ENCODE peak calls at places on chromosome 2, in five cellular contexts. One of them, this sample, is unnamed.

GRCh38 chr2:101238930-101239759 is 13.5 kb upstream of the CNOT11 start:
- DNase-seq in IMR-90: no peak
- DNase-seq in left cardiac atrium: no peak
- DNase-seq in pons: no peak
- DNase-seq in small intestine: peak; percentile 92
- DNase-seq in this sample: peak; percentile 83

GRCh38 chr2:95700554-95700953 is 108.8 kb downstream of the TRIM43 start:
- DNase-seq in small intestine: no peak
- DNase-seq in IMR-90: no peak
- DNase-seq in pons: peak; percentile 53
- DNase-seq in left cardiac atrium: no peak
- DNase-seq in this sample: no peak

GRCh38 chr2:46737577-46737976 is 178.0 kb downstream of the MCFD2 start:
- DNase-seq in small intestine: peak; percentile 54
- DNase-seq in left cardiac atrium: no peak
- DNase-seq in IMR-90: peak; percentile 80
- DNase-seq in pons: no peak
- DNase-seq in this sample: peak; percentile 29

GRCh38 chr2:134372611-134373131 is 118.8 kb downstream of the MGAT5 start:
- DNase-seq in pons: peak; percentile 51
- DNase-seq in left cardiac atrium: peak; percentile 60
- DNase-seq in small intestine: no peak
- DNase-seq in IMR-90: peak; percentile 94
- DNase-seq in this sample: peak; percentile 28

GRCh38 chr2:48356701-48357322 is 173.1 kb upstream of the STON1 start:
- DNase-seq in IMR-90: peak; percentile 73
- DNase-seq in small intestine: peak; percentile 33
- DNase-seq in left cardiac atrium: no peak
- DNase-seq in pons: no peak
- DNase-seq in this sample: peak; percentile 37

GRCh38 chr2:26911911-26912861 is 58.3 kb upstream of the MAPRE3 start:
- DNase-seq in pons: peak; percentile 97
- DNase-seq in IMR-90: no peak
- DNase-seq in small intestine: no peak
- DNase-seq in left cardiac atrium: no peak
- DNase-seq in this sample: no peak

GRCh38 chr2:61633250-61633649 is 95.1 kb upstream of the XPO1 start:
- DNase-seq in pons: no peak
- DNase-seq in IMR-90: no peak
- DNase-seq in small intestine: no peak
- DNase-seq in left cardiac atrium: no peak
- DNase-seq in this sample: no peak

GRCh38 chr2:162243305-162243693 is at the start of gene FAP:
- DNase-seq in IMR-90: peak; percentile 95
- DNase-seq in left cardiac atrium: no peak
- DNase-seq in small intestine: no peak
- DNase-seq in pons: no peak
- DNase-seq in this sample: peak; percentile 58

GRCh38 chr2:136361521-136361920 is 243.6 kb upstream of the CXCR4 start:
- DNase-seq in small intestine: no peak
- DNase-seq in IMR-90: no peak
- DNase-seq in left cardiac atrium: no peak
- DNase-seq in pons: no peak
- DNase-seq in this sample: no peak

GRCh38 chr2:19733390-19733789 is 168.4 kb downstream of the TTC32 start:
- DNase-seq in pons: no peak
- DNase-seq in left cardiac atrium: no peak
- DNase-seq in IMR-90: no peak
- DNase-seq in small intestine: no peak
- DNase-seq in this sample: no peak

GRCh38 chr2:214750529-214750928 is 59.0 kb downstream of the BARD1 start:
- DNase-seq in small intestine: no peak
- DNase-seq in IMR-90: no peak
- DNase-seq in left cardiac atrium: no peak
- DNase-seq in pons: no peak
- DNase-seq in this sample: no peak

GRCh38 chr2:223415071-223415470 is 187.1 kb downstream of the SCG2 start:
- DNase-seq in small intestine: no peak
- DNase-seq in left cardiac atrium: no peak
- DNase-seq in pons: no peak
- DNase-seq in IMR-90: no peak
- DNase-seq in this sample: no peak